ENCODE peak calls at places on chromosomes 5 and 9, in nine cellular contexts. Y is AG04449, P is anterior cingulate cortex, J is GM06990, X is LoVo, A is left ventricle myocardium inferior, R is brain microvascular endothelial cell, L is BJ, V is tibial nerve. N is an unnamed sample.

GRCh38 chr5:64921386-64921785 is 152.7 kb downstream of the CWC27 start:
- DNase-seq in Y (no peak), P (no peak), J (no peak), X (no peak), A (no peak), R (no peak), L (no peak), V (no peak), N (no peak)

GRCh38 chr5:37197340-37198050 is 51.7 kb downstream of the CPLANE1 start:
- DNase-seq in Y (no peak), P (no peak), J (no peak), X (no peak), A (no peak), R (no peak), L (no peak), V (no peak), N (peak; percentile 31)

GRCh38 chr5:6734243-6734695 is 21.0 kb downstream of the TENT4A start:
- DNase-seq in Y (no peak), P (no peak), J (no peak), X (no peak), A (peak; percentile 32), R (no peak), L (no peak), V (no peak), N (no peak)

GRCh38 chr9:136901516-136902258 is 15.4 kb downstream of the TRAF2 start:
- DNase-seq in Y (no peak), P (no peak), J (peak; percentile 81), X (peak; percentile 44), A (no peak), R (peak; percentile 12), L (no peak), V (no peak), N (peak; percentile 86)

GRCh38 chr9:123997665-123998277 is 13.8 kb upstream of the LHX2 start:
- DNase-seq in Y (no peak), P (no peak), J (peak; percentile 75), X (no peak), A (peak; percentile 52), R (peak; percentile 16), L (no peak), V (peak; percentile 32), N (peak; percentile 62)

GRCh38 chr5:10637944-10638343 is 74.1 kb downstream of the ANKRD33B start:
- DNase-seq in Y (no peak), P (no peak), J (no peak), X (no peak), A (no peak), R (no peak), L (no peak), V (no peak), N (no peak)

GRCh38 chr5:16152601-16153568 is 26.7 kb downstream of the MARCHF11 start:
- DNase-seq in Y (no peak), P (no peak), J (no peak), X (no peak), A (no peak), R (no peak), L (no peak), V (no peak), N (no peak)

GRCh38 chr5:34686762-34687268 is 30.7 kb downstream of the RAI14 start:
- DNase-seq in Y (peak; percentile 92), P (no peak), J (no peak), X (peak; percentile 94), A (peak; percentile 65), R (peak; percentile 99), L (no peak), V (no peak), N (no peak)

GRCh38 chr5:36688722-36689121 is 82.3 kb downstream of the SLC1A3 start:
- DNase-seq in Y (no peak), P (no peak), J (no peak), X (peak; percentile 16), A (no peak), R (no peak), L (no peak), V (no peak), N (no peak)

GRCh38 chr5:150161242-150162141 is 5.1 kb upstream of the CDX1 start:
- DNase-seq in Y (no peak), P (peak; percentile 75), J (peak; percentile 62), X (peak; percentile 80), A (peak; percentile 86), R (peak; percentile 77), L (no peak), V (peak; percentile 79), N (peak; percentile 86)

GRCh38 chr9:61670616-61671015 is 480.8 kb downstream of the SPATA31A7 start:
- DNase-seq in Y (no peak), P (no peak), J (no peak), X (no peak), A (no peak), R (no peak), L (no peak), V (no peak), N (no peak)

GRCh38 chr9:129547869-129548570 is 72.9 kb downstream of the C9orf50 start:
- DNase-seq in Y (no peak), P (no peak), J (no peak), X (no peak), A (no peak), R (no peak), L (no peak), V (no peak), N (no peak)

GRCh38 chr9:114779352-114779845 is 26.4 kb downstream of the TNFSF15 start:
- DNase-seq in Y (no peak), P (no peak), J (no peak), X (peak; percentile 96), A (no peak), R (no peak), L (no peak), V (peak; percentile 23), N (no peak)

GRCh38 chr5:54018438-54018837 is 291.9 kb downstream of the ARL15 start:
- DNase-seq in Y (no peak), P (no peak), J (no peak), X (no peak), A (no peak), R (no peak), L (no peak), V (no peak), N (no peak)

GRCh38 chr5:18202147-18202546 is 567.9 kb downstream of the TAF11L14 start:
- DNase-seq in Y (no peak), P (no peak), J (no peak), X (no peak), A (no peak), R (no peak), L (no peak), V (no peak), N (no peak)

GRCh38 chr9:72305102-72305546 is 59.9 kb downstream of the ZFAND5 start:
- DNase-seq in Y (no peak), P (peak; percentile 13), J (peak; percentile 12), X (peak; percentile 96), A (peak; percentile 79), R (peak; percentile 42), L (no peak), V (no peak), N (no peak)

GRCh38 chr5:150945501-150945900 is 40.7 kb upstream of the ZNF300 start:
- DNase-seq in Y (no peak), P (no peak), J (no peak), X (no peak), A (no peak), R (no peak), L (no peak), V (no peak), N (no peak)

GRCh38 chr5:104635216-104635615 is 1072.6 kb upstream of the NUDT12 start:
- DNase-seq in Y (no peak), P (no peak), J (no peak), X (no peak), A (no peak), R (peak; percentile 28), L (no peak), V (no peak), N (no peak)

GRCh38 chr5:1244976-1245375 is 19.8 kb downstream of the SLC6A18 start:
- DNase-seq in Y (no peak), P (no peak), J (no peak), X (no peak), A (no peak), R (no peak), L (no peak), V (no peak), N (no peak)

GRCh38 chr9:115306860-115307259 is 188.9 kb upstream of the TNC start:
- DNase-seq in Y (no peak), P (no peak), J (no peak), X (no peak), A (no peak), R (peak; percentile 31), L (no peak), V (no peak), N (no peak)

GRCh38 chr5:170623576-170624181 is 119.9 kb downstream of the KCNIP1 start:
- DNase-seq in Y (peak; percentile 5), P (peak; percentile 42), J (peak; percentile 18), X (peak; percentile 19), A (no peak), R (no peak), L (no peak), V (no peak), N (peak; percentile 56)

GRCh38 chr5:142421158-142421617 is 96.4 kb upstream of the SPRY4 start:
- DNase-seq in Y (no peak), P (no peak), J (no peak), X (no peak), A (no peak), R (no peak), L (no peak), V (no peak), N (no peak)

GRCh38 chr5:59317023-59317771 is 576.3 kb downstream of the PDE4D start:
- DNase-seq in Y (no peak), P (no peak), J (no peak), X (peak; percentile 62), A (no peak), R (no peak), L (peak; percentile 17), V (no peak), N (no peak)

GRCh38 chr9:105065119-105066088 is 137.4 kb upstream of the ABCA1 start:
- DNase-seq in Y (no peak), P (no peak), J (no peak), X (peak; percentile 49), A (no peak), R (no peak), L (no peak), V (no peak), N (no peak)

GRCh38 chr5:131206061-131206460 is 35.3 kb downstream of the LYRM7 start:
- DNase-seq in Y (no peak), P (no peak), J (no peak), X (no peak), A (no peak), R (no peak), L (no peak), V (no peak), N (no peak)

GRCh38 chr5:96817496-96817895 is 9.8 kb upstream of the ERAP1 start:
- DNase-seq in Y (no peak), P (peak; percentile 26), J (no peak), X (no peak), A (no peak), R (no peak), L (no peak), V (no peak), N (no peak)

GRCh38 chr9:135797507-135798302 is 95.7 kb downstream of the KCNT1 start:
- DNase-seq in Y (no peak), P (peak; percentile 23), J (no peak), X (no peak), A (peak; percentile 50), R (peak; percentile 23), L (no peak), V (no peak), N (peak; percentile 74)

GRCh38 chr9:129886226-129887174 is 51.2 kb downstream of the USP20 start:
- DNase-seq in Y (no peak), P (peak; percentile 27), J (peak; percentile 61), X (no peak), A (no peak), R (no peak), L (no peak), V (no peak), N (no peak)

GRCh38 chr5:32777733-32778132 is 66.6 kb downstream of the NPR3 start:
- DNase-seq in Y (no peak), P (no peak), J (no peak), X (no peak), A (no peak), R (no peak), L (no peak), V (no peak), N (no peak)

N was measured in GM13977.